ENCODE peak calls at places on chromosomes 13 and 19, in nine cellular contexts. One of them, this sample, is unnamed.
A peak's percentile ranks its signal among the peaks of the same experiment; 100 is the strongest.

GRCh38 chr13:98492335-98493034 is 84.4 kb downstream of the STK24 start:
- DNase-seq in breast epithelium: no peak
- DNase-seq in prostate gland: no peak
- DNase-seq in transverse colon: no peak
- DNase-seq in GM12878: no peak
- DNase-seq in HL-60: no peak
- DNase-seq in H1: no peak
- DNase-seq in SK-N-SH: no peak
- DNase-seq in spleen: no peak
- DNase-seq in this sample: no peak

GRCh38 chr19:56987184-56987583 is 132.6 kb upstream of the USP29 start:
- DNase-seq in GM12878: no peak
- DNase-seq in HL-60: no peak
- DNase-seq in spleen: no peak
- DNase-seq in SK-N-SH: peak; percentile 43
- DNase-seq in prostate gland: no peak
- DNase-seq in transverse colon: no peak
- DNase-seq in H1: no peak
- DNase-seq in breast epithelium: no peak
- DNase-seq in this sample: no peak

GRCh38 chr19:40599331-40600085 is 1.7 kb upstream of the LTBP4 start:
- DNase-seq in transverse colon: no peak
- DNase-seq in SK-N-SH: no peak
- DNase-seq in H1: no peak
- DNase-seq in GM12878: no peak
- DNase-seq in HL-60: no peak
- DNase-seq in spleen: no peak
- DNase-seq in prostate gland: no peak
- DNase-seq in breast epithelium: no peak
- DNase-seq in this sample: peak; percentile 34

GRCh38 chr19:43534811-43535761 is 2.1 kb downstream of the ZNF575 start:
- DNase-seq in breast epithelium: peak; percentile 60
- DNase-seq in transverse colon: peak; percentile 64
- DNase-seq in spleen: peak; percentile 87
- DNase-seq in H1: peak; percentile 76
- DNase-seq in SK-N-SH: peak; percentile 60
- DNase-seq in HL-60: no peak
- DNase-seq in GM12878: no peak
- DNase-seq in prostate gland: peak; percentile 43
- DNase-seq in this sample: peak; percentile 32

GRCh38 chr13:27839809-27840467 is 47.7 kb downstream of the GSX1 start:
- DNase-seq in H1: no peak
- DNase-seq in GM12878: no peak
- DNase-seq in prostate gland: no peak
- DNase-seq in spleen: no peak
- DNase-seq in breast epithelium: no peak
- DNase-seq in SK-N-SH: no peak
- DNase-seq in transverse colon: no peak
- DNase-seq in HL-60: no peak
- DNase-seq in this sample: no peak

GRCh38 chr13:85558118-85558517 is 241.1 kb downstream of the SLITRK6 start:
- DNase-seq in spleen: no peak
- DNase-seq in SK-N-SH: no peak
- DNase-seq in GM12878: no peak
- DNase-seq in transverse colon: no peak
- DNase-seq in H1: no peak
- DNase-seq in HL-60: no peak
- DNase-seq in prostate gland: no peak
- DNase-seq in breast epithelium: no peak
- DNase-seq in this sample: no peak

GRCh38 chr19:6674868-6675305 is 4.9 kb upstream of the TNFSF14 start:
- DNase-seq in prostate gland: no peak
- DNase-seq in SK-N-SH: no peak
- DNase-seq in GM12878: peak; percentile 87
- DNase-seq in HL-60: peak; percentile 86
- DNase-seq in transverse colon: peak; percentile 67
- DNase-seq in breast epithelium: peak; percentile 36
- DNase-seq in H1: peak; percentile 39
- DNase-seq in spleen: peak; percentile 93
- DNase-seq in this sample: no peak

GRCh38 chr13:87684850-87685735 is 13.9 kb downstream of the SLITRK5 start:
- DNase-seq in breast epithelium: no peak
- DNase-seq in transverse colon: no peak
- DNase-seq in HL-60: no peak
- DNase-seq in H1: no peak
- DNase-seq in GM12878: no peak
- DNase-seq in spleen: no peak
- DNase-seq in SK-N-SH: no peak
- DNase-seq in prostate gland: no peak
- DNase-seq in this sample: no peak

GRCh38 chr19:1003283-1003682 is 3.1 kb downstream of the GRIN3B start:
- DNase-seq in breast epithelium: no peak
- DNase-seq in prostate gland: no peak
- DNase-seq in H1: no peak
- DNase-seq in transverse colon: no peak
- DNase-seq in GM12878: no peak
- DNase-seq in SK-N-SH: peak; percentile 65
- DNase-seq in spleen: no peak
- DNase-seq in HL-60: no peak
- DNase-seq in this sample: peak; percentile 84

GRCh38 chr13:20069956-20070355 is 90.9 kb downstream of the GJA3 start:
- DNase-seq in spleen: no peak
- DNase-seq in HL-60: no peak
- DNase-seq in SK-N-SH: no peak
- DNase-seq in transverse colon: no peak
- DNase-seq in prostate gland: no peak
- DNase-seq in GM12878: no peak
- DNase-seq in breast epithelium: no peak
- DNase-seq in H1: no peak
- DNase-seq in this sample: no peak

GRCh38 chr19:28727133-28727834 is 485.7 kb downstream of the UQCRFS1 start:
- DNase-seq in breast epithelium: no peak
- DNase-seq in HL-60: no peak
- DNase-seq in prostate gland: no peak
- DNase-seq in transverse colon: no peak
- DNase-seq in SK-N-SH: peak; percentile 65
- DNase-seq in H1: peak; percentile 43
- DNase-seq in spleen: peak; percentile 53
- DNase-seq in GM12878: no peak
- DNase-seq in this sample: peak; percentile 87

GRCh38 chr13:110626510-110626909 is 11.2 kb downstream of the NAXD start:
- DNase-seq in H1: no peak
- DNase-seq in HL-60: no peak
- DNase-seq in breast epithelium: no peak
- DNase-seq in prostate gland: no peak
- DNase-seq in transverse colon: no peak
- DNase-seq in GM12878: no peak
- DNase-seq in SK-N-SH: no peak
- DNase-seq in spleen: no peak
- DNase-seq in this sample: no peak

GRCh38 chr13:95301947-95302386 is 716 bp upstream of the ABCC4 start:
- DNase-seq in HL-60: no peak
- DNase-seq in H1: no peak
- DNase-seq in GM12878: no peak
- DNase-seq in transverse colon: no peak
- DNase-seq in breast epithelium: no peak
- DNase-seq in SK-N-SH: peak; percentile 79
- DNase-seq in spleen: no peak
- DNase-seq in prostate gland: no peak
- DNase-seq in this sample: no peak

GRCh38 chr13:109835321-109835720 is 48.9 kb upstream of the IRS2 start:
- DNase-seq in GM12878: no peak
- DNase-seq in H1: no peak
- DNase-seq in HL-60: no peak
- DNase-seq in breast epithelium: no peak
- DNase-seq in spleen: no peak
- DNase-seq in SK-N-SH: no peak
- DNase-seq in transverse colon: no peak
- DNase-seq in prostate gland: no peak
- DNase-seq in this sample: no peak

GRCh38 chr19:4815426-4816387 is 15.8 kb downstream of the TICAM1 start:
- DNase-seq in breast epithelium: peak; percentile 91
- DNase-seq in SK-N-SH: peak; percentile 97
- DNase-seq in GM12878: peak; percentile 48
- DNase-seq in spleen: peak; percentile 91
- DNase-seq in transverse colon: peak; percentile 91
- DNase-seq in H1: peak; percentile 75
- DNase-seq in HL-60: peak; percentile 94
- DNase-seq in prostate gland: peak; percentile 88
- DNase-seq in this sample: no peak
- H3K27ac ChIP-seq in breast epithelium: peak overlapping the region; percentile 40
- H3K27ac ChIP-seq in SK-N-SH: peak overlapping the region; percentile 56
- H3K27ac ChIP-seq in GM12878: no peak overlapping the region
- H3K27ac ChIP-seq in spleen: peak overlapping the region; percentile 61
- H3K27ac ChIP-seq in transverse colon: peak overlapping the region; percentile 11
- H3K27ac ChIP-seq in H1: no peak overlapping the region
- H3K27ac ChIP-seq in HL-60: peak overlapping the region; percentile 28
- H3K27ac ChIP-seq in prostate gland: no peak overlapping the region
- H3K27ac ChIP-seq in this sample: peak overlapping the region; percentile 64

GRCh38 chr13:48477191-48477855 is 55.6 kb downstream of the RCBTB2 start:
- DNase-seq in transverse colon: no peak
- DNase-seq in H1: no peak
- DNase-seq in GM12878: no peak
- DNase-seq in SK-N-SH: no peak
- DNase-seq in prostate gland: no peak
- DNase-seq in HL-60: no peak
- DNase-seq in spleen: no peak
- DNase-seq in breast epithelium: no peak
- DNase-seq in this sample: no peak
- TF ChIP-seq POLR2AphosphoS5 in transverse colon: no peak
- TF ChIP-seq POLR2AphosphoS5 in H1: no peak
- TF ChIP-seq POLR2AphosphoS5 in GM12878: no peak
- TF ChIP-seq POLR2AphosphoS5 in SK-N-SH: no peak
- TF ChIP-seq POLR2AphosphoS5 in prostate gland: no peak
- TF ChIP-seq POLR2AphosphoS5 in HL-60: no peak
- TF ChIP-seq POLR2AphosphoS5 in spleen: no peak
- TF ChIP-seq POLR2AphosphoS5 in breast epithelium: no peak
- TF ChIP-seq POLR2AphosphoS5 in this sample: no peak

DNA sequence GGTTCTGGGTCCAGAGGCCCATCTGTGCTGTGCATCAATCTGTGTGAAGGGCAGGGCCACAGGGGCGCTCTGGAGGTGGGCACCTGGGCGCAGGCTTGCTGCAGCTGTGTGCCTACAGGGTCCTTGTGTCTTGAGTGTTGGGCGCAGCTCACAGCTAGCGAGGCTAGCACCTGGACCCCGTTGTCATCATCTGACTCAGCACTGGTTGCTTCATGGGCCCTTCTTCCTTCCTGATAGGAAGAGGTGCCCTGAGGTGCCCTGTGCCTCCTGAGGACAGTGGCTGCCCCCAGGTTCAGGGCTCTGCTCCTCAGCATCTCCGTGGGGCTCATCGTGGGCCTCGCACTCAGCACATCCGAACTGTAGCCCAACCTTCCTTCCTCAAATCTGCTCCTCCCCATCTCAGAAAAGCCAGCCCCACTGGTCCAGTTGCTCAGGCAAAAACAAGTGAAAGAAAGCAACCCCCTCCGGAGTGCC is 54.8 kb downstream of the GATAD2A start:
- DNase-seq in H1: no peak
- DNase-seq in breast epithelium: no peak
- DNase-seq in GM12878: no peak
- DNase-seq in SK-N-SH: no peak
- DNase-seq in HL-60: peak; percentile 45
- DNase-seq in spleen: peak; percentile 86
- DNase-seq in transverse colon: no peak
- DNase-seq in prostate gland: no peak
- DNase-seq in this sample: peak; percentile 48
- H3K4me3 ChIP-seq in H1: no peak overlapping the region
- H3K4me3 ChIP-seq in breast epithelium: no peak overlapping the region
- H3K4me3 ChIP-seq in GM12878: peak overlapping the region; percentile 29
- H3K4me3 ChIP-seq in SK-N-SH: no peak overlapping the region
- H3K4me3 ChIP-seq in HL-60: no peak overlapping the region
- H3K4me3 ChIP-seq in spleen: peak overlapping the region; percentile 32
- H3K4me3 ChIP-seq in transverse colon: no peak overlapping the region
- H3K4me3 ChIP-seq in prostate gland: no peak overlapping the region
- H3K4me3 ChIP-seq in this sample: no peak overlapping the region

GRCh38 chr19:3645726-3646125 is 19.1 kb upstream of the CACTIN start:
- DNase-seq in transverse colon: no peak
- DNase-seq in prostate gland: no peak
- DNase-seq in HL-60: no peak
- DNase-seq in spleen: no peak
- DNase-seq in SK-N-SH: no peak
- DNase-seq in GM12878: no peak
- DNase-seq in breast epithelium: no peak
- DNase-seq in H1: no peak
- DNase-seq in this sample: peak; percentile 58
- H3K27ac ChIP-seq in transverse colon: no peak overlapping the region
- H3K27ac ChIP-seq in prostate gland: no peak overlapping the region
- H3K27ac ChIP-seq in HL-60: no peak overlapping the region
- H3K27ac ChIP-seq in spleen: no peak overlapping the region
- H3K27ac ChIP-seq in SK-N-SH: no peak overlapping the region
- H3K27ac ChIP-seq in GM12878: no peak overlapping the region
- H3K27ac ChIP-seq in breast epithelium: no peak overlapping the region
- H3K27ac ChIP-seq in H1: no peak overlapping the region
- H3K27ac ChIP-seq in this sample: no peak overlapping the region

DNA sequence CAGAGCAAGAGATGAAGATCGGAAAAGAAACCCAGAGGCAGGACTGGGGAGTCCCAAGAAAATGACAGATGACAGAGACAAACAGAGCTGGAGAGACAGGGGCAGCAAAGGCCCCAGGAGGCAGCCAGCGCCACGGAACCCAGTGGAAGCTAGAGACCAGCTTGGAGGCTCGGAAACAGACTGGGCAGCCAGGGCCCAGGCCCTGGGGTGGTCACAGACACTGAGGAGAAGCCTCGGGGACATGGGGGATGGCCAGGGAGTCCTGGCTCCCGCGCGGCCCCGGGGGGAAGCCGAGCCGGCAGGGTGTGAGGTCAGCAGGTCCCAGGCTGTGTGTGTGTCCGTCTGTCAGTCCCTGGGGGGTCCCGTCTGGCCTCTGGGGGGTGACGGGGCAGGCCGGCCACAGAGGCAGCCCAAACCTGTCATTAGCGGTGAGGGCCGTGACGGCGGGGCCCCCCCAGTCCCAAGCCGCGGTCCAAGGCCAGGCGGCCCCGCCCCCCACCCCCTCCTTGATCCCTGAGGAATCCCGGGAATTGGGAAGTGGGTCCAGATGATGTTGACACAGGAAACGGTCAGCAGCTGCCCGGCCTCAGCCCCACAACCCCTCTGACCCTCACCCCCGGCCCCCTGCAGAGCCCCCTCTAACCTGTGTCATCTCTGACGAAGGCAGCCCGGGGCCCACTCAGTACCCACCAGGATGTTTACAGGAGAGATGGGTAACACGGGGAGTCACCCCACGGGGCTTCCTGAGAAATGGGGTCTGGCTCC is 2.5 kb upstream of the TMEM190 start:
- DNase-seq in transverse colon: no peak
- DNase-seq in SK-N-SH: peak; percentile 62
- DNase-seq in HL-60: no peak
- DNase-seq in spleen: no peak
- DNase-seq in H1: no peak
- DNase-seq in prostate gland: no peak
- DNase-seq in breast epithelium: no peak
- DNase-seq in GM12878: no peak
- DNase-seq in this sample: peak; percentile 84
- TF ChIP-seq POLR2AphosphoS5 in transverse colon: no peak
- TF ChIP-seq POLR2AphosphoS5 in SK-N-SH: no peak
- TF ChIP-seq POLR2AphosphoS5 in HL-60: no peak
- TF ChIP-seq POLR2AphosphoS5 in spleen: no peak
- TF ChIP-seq POLR2AphosphoS5 in H1: no peak
- TF ChIP-seq POLR2AphosphoS5 in prostate gland: no peak
- TF ChIP-seq POLR2AphosphoS5 in breast epithelium: no peak
- TF ChIP-seq POLR2AphosphoS5 in GM12878: no peak
- TF ChIP-seq POLR2AphosphoS5 in this sample: no peak

This sample was measured in upper lobe of left lung.